ENCODE peak calls at places on chromosomes 13 and 19, in six cellular contexts. D is stomach, P is transverse colon, Y is tibial nerve, T is sigmoid colon, K is upper lobe of left lung. N is an unnamed sample. For H3K36me3, the result is how much of the 10 kb centered on the place peaks cover.

GRCh38 chr19:811511-812048 is 10.2 kb downstream of the PLPPR3 start:
- DNase-seq in T (no peak), D (no peak), K (peak), Y (no peak), P (no peak), N (no peak)

GRCh38 chr13:32914686-32915085 is 101.5 kb upstream of the KL start:
- DNase-seq in Y (no peak), P (no peak), K (no peak), T (no peak), D (no peak), N (no peak)

GRCh38 chr19:56837492-56837891 is 3.0 kb downstream of the PEG3 start:
- DNase-seq in K (peak), Y (peak), P (peak), D (peak), T (peak), N (peak)

GRCh38 chr19:34172661-34173144 is 399 bp downstream of the LSM14A start:
- DNase-seq in Y (no peak), K (no peak), P (peak), T (no peak), D (no peak), N (no peak)

GRCh38 chr13:45542878-45543277 is 72.7 kb downstream of the ERICH6B start:
- DNase-seq in Y (no peak), D (no peak), K (peak), T (no peak), P (no peak), N (no peak)

GRCh38 chr13:32471187-32471922 is 43.4 kb upstream of the N4BP2L1 start:
- DNase-seq in T (no peak), K (no peak), P (no peak), D (no peak), Y (no peak), N (peak)

GRCh38 chr19:18941628-18942354 is 774 bp upstream of the HOMER3 start:
- DNase-seq in K (no peak), P (no peak), Y (no peak), D (no peak), T (no peak), N (no peak)

GRCh38 chr19:10876459-10877240 is 5.3 kb downstream of the CARM1 start:
- DNase-seq in K (no peak), T (no peak), P (peak), D (no peak), Y (no peak), N (no peak)

GRCh38 chr13:31056650-31057275 is 104.9 kb downstream of the HSPH1 start:
- DNase-seq in K (no peak), Y (no peak), T (no peak), P (no peak), D (no peak), N (no peak)

GRCh38 chr19:29681422-29682235 is 16.4 kb downstream of the PLEKHF1 start:
- DNase-seq in Y (peak), T (no peak), P (no peak), D (no peak), K (peak), N (no peak)

GRCh38 chr19:40692212-40692551 is 1.7 kb upstream of the NUMBL start:
- DNase-seq in K (no peak), T (no peak), Y (no peak), P (no peak), D (no peak), N (no peak)

GRCh38 chr13:81738364-81738763 is 1397.4 kb upstream of the SPRY2 start:
- DNase-seq in K (no peak), P (no peak), Y (no peak), T (no peak), D (no peak), N (no peak)

GRCh38 chr19:15296353-15296752 is 36.0 kb downstream of the BRD4 start:
- DNase-seq in P (no peak), Y (no peak), D (no peak), K (no peak), T (peak), N (no peak)

GRCh38 chr19:32837531-32837930 is 32.0 kb downstream of the SLC7A9 start:
- DNase-seq in D (no peak), Y (no peak), K (no peak), T (no peak), P (no peak), N (no peak)

GRCh38 chr13:84574851-84575250 is 692.6 kb upstream of the SLITRK1 start:
- DNase-seq in Y (no peak), T (no peak), K (no peak), D (no peak), P (no peak), N (no peak)

GRCh38 chr19:18346091-18346490 is 5.7 kb downstream of the PGPEP1 start:
- DNase-seq in D (peak), Y (no peak), K (no peak), T (no peak), P (peak), N (no peak)

GRCh38 chr13:24693862-24694471 is 13.8 kb downstream of the ATP12A start:
- DNase-seq in K (no peak), P (peak), D (peak), T (no peak), Y (peak), N (no peak)

GRCh38 chr13:67308004-67308772 is 78.1 kb upstream of the PCDH9 start:
- DNase-seq in K (no peak), D (no peak), T (no peak), P (no peak), Y (no peak), N (no peak)

GRCh38 chr19:3369337-3370213 is 3.2 kb downstream of the NFIC start:
- DNase-seq in P (peak), D (peak), Y (no peak), K (peak), T (peak), N (peak)

GRCh38 chr19:3370214-3370720 is 3.9 kb downstream of the NFIC start:
- DNase-seq in Y (no peak), K (no peak), P (no peak), T (peak), D (no peak), N (peak)

GRCh38 chr19:3368848-3369336 is 2.5 kb downstream of the NFIC start:
- DNase-seq in T (no peak), Y (no peak), K (no peak), D (no peak), P (no peak), N (no peak)

GRCh38 chr19:3372413-3372812 is 6.0 kb downstream of the NFIC start:
- DNase-seq in K (no peak), P (no peak), D (no peak), T (no peak), Y (no peak), N (no peak)

DNA sequence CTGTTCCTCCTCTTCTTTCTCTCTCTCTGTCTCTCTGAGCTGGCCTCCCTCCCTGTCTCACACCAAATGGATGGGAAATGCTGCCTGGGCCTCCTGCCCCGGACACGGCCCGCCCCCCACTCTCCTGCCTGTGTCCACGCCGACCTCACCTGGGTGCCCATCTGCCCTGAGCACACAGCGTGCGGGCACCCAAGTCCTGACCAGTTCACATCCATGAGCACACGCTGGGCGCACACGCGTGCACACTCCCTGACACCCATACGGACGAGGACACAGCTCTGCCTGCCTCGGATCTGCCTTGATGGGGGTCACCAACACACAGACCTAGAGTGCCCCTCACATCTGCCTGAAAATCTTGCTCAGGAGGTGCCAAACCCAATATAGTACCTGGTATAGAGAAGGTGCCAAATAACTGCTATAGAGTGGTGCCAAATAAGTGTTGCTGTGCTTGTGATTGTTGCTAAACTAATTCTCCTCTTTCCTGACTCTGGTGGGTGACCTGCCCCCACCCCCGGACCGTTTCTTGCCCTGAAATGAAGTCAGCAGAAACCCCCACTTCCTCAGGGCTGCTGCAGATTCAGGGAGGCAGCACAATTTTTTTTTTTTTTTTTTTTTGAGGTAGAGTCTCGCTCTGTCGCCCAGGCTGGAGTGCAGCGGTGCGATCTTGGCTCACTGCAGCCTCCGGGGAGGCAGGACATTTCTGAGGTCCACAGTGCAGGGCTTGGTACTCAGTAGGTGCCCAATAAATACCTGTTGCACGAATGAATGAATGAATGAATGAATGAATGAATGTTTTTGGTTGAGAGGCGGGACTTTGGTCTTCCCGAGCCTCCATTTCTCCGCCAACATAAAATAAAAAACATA is 4.6 kb downstream of the NFIC start:
- DNase-seq in D (no peak), T (no peak), K (peak), Y (no peak), P (no peak), N (no peak)
- H3K27ac ChIP-seq in D (peak), T (peak), K (peak), Y (peak), P (peak), N (peak)

GRCh38 chr19:4310247-4311121 is 6.1 kb downstream of the FSD1 start:
- DNase-seq in K (no peak), Y (no peak), T (no peak), P (peak), D (no peak), N (no peak)
- TF ChIP-seq EP300 in K (no peak), Y (no peak), T (no peak), P (no peak), D (no peak), N (no peak)

GRCh38 chr13:114055766-114056165 is 76.7 kb downstream of the RASA3 start:
- DNase-seq in T (no peak), P (no peak), D (no peak), Y (no peak), K (peak), N (no peak)
- H3K36me3 ChIP-seq in T (under half), P (under half), D (under half), Y (under half), K (under half), N (under half)

GRCh38 chr19:17294051-17294891 is 9.0 kb downstream of the ABHD8 start:
- DNase-seq in Y (no peak), K (peak), T (no peak), D (no peak), P (peak), N (no peak)

GRCh38 chr19:17293605-17294004 is 9.6 kb downstream of the ABHD8 start:
- DNase-seq in T (no peak), P (no peak), Y (no peak), D (no peak), K (no peak), N (no peak)

GRCh38 chr19:17289489-17289888 is 7.8 kb downstream of the ANKLE1 start:
- DNase-seq in D (peak), K (peak), T (peak), Y (no peak), P (peak), N (peak)

GRCh38 chr19:17296278-17296677 is 6.9 kb downstream of the ABHD8 start:
- DNase-seq in P (no peak), T (no peak), K (no peak), D (no peak), Y (no peak), N (no peak)

DNA sequence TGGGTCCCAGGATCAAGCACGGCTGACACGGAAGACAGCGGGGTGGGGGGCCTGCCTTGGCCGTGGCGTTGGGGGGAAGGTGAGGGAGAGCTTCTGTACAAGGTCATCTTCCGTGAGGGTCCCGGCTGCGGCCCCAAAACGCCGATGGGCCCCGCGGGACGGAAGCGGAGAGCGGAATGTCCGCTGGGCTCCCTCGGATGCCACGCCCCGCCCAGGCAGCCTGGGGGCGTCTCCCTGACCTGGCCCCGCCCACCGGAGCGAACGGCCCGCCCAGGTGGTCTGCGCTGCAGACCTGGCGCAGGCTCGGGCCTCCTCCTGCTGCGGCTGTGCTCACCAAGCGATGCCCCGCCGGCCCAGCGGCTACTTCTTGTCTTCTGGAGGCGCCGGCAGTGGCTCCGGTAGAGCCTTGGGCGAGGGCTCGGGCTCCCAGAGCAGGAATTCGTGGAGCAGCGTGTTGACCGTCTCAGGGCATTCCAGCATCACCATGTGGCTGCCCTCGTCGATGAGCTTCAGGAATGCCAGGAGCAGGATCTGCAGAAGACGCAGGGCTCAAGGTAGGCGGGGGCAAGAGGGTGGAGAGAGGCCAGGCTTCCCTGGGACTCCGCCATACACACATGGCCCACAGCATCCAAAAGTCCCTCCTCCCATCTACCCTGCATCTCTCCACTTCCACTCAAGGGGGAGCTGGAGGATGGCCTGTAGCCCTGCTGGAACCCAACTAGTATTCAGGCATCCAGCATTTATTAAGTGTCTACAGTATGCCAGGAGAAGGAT is 10.7 kb downstream of the ABHD8 start:
- DNase-seq in P (peak), Y (peak), K (peak), D (peak), T (peak), N (peak)
- H3K27ac ChIP-seq in P (peak), Y (peak), K (peak), D (peak), T (peak), N (no peak)

DNA sequence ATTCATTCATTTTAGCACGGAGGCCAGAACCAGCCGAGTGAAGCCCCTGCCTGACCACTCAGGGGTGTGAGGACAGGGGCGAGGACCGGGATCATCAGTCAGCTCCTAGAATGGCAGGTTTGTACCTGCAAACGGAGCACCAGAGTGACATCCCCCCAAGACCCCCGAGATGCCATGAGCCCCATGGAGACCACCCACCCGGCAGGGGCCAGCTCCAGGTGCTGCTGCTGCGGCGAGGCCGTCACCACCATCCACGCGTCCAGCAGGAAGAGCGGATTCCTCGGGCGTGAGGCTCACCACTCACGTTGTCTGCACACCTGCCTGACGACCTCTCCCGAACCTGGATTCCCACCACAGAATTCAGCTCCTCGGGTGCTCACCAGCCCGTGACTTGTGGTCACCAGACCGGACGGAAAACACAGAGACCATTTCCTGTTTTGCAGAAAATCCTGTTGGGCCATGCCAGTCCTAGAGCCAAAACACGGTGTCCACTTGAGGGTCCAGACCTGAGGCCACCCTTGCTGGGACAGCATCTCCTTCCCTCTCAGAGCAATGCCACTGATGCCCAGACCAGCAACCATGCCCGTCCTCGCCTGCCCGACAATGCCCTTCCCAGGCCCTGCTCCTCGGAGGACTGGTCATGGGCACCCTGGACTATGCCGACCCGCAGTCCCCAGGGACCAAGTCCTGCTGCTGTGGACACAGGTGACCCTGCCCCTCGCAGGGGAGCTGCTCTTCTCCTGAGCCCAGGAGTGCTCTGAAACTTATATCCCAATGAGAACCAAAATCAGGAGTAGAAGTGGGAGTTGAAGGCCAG is 74.2 kb downstream of the RASA3 start:
- DNase-seq in K (peak), P (no peak), T (no peak), Y (no peak), D (no peak), N (no peak)
- TF ChIP-seq EP300 in K (no peak), P (no peak), T (no peak), Y (no peak), D (no peak), N (no peak)

DNA sequence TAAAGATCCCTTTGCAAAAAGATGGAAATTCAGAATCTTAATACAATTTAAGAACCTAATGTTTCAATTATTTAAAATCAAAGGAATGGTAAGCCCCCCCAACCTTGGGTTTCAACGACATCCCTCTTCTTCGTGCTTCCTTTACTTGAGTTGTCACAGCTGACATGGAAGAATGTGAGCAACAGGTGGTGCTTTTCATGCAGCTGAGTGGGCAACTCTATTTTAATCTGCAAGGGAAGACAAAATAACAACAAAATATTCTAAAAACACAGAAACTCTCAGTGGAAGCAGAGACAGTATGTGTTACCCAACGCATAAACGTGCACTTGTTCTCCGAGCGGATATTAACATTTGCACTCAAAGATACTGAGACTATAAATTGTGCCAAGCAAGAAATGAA is 92.3 kb downstream of the DOCK9 start:
- DNase-seq in K (no peak), Y (no peak), T (no peak), P (no peak), D (no peak), N (no peak)
- H3K36me3 ChIP-seq in K (half or more), Y (half or more), T (under half), P (half or more), D (half or more), N (under half)

GRCh38 chr13:98173431-98173921 is 3.6 kb downstream of the RNF113B start:
- DNase-seq in Y (peak), K (no peak), D (no peak), P (peak), T (peak), N (peak)
- H3K27ac ChIP-seq in Y (peak), K (peak), D (peak), P (peak), T (peak), N (peak)

GRCh38 chr13:19982447-19983043 is 24.0 kb downstream of the ZMYM2 start:
- DNase-seq in P (no peak), D (no peak), T (no peak), K (no peak), Y (no peak), N (no peak)
- TF ChIP-seq EP300 in P (no peak), D (no peak), T (no peak), K (no peak), Y (no peak), N (no peak)

GRCh38 chr19:35207391-35207871 is 21.1 kb downstream of the FAM187B start:
- DNase-seq in P (no peak), T (no peak), Y (no peak), D (no peak), K (no peak), N (no peak)
- H3K36me3 ChIP-seq in P (under half), T (under half), Y (under half), D (under half), K (under half), N (under half)

DNA sequence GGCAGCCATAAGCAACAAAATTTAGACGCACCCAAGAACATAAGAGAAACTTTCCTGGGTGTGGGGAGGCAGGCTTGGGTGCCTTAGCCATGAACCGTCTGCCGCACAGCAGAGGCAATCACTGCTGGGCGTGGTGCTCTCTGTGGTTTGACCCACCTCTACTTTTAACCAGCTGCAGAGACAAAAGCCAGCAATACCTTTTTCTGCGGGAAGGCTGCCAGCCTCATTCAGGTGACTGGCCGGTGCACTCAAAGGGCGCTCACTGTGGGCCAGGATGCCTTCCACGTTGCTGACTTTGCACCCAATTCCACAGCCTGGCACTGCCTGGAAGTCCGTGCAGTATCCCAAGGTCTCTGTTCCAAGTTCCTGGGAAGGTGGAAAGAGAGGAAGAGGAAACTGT is 69.1 kb downstream of the ATP7B start:
- DNase-seq in T (no peak), Y (no peak), K (no peak), P (peak), D (peak), N (no peak)
- H3K27ac ChIP-seq in T (no peak), Y (no peak), K (no peak), P (peak), D (peak), N (no peak)